ENCODE peak calls at places on chromosomes 3 and 15, in seven cellular contexts. U is head of caudate nucleus; S is AG08396; C is activated naive CD8-positive, alpha-beta T cell treated with anti-CD3 and anti-CD28 coated beads, Interleukin-2, amount 10 ng/mL, durations not matched to agents 7 days and 5 days; Z is MCF 10A; L is adrenal gland; H is endothelial cell. D is an unnamed sample.

GRCh38 chr3:182795383-182795782 is 2.1 kb downstream of the ATP11B start:
- DNase-seq in H (no peak), U (no peak), Z (peak; percentile 41), C (no peak), L (no peak), S (no peak), D (no peak)

GRCh38 chr15:65730560-65731172 is 61.4 kb downstream of the DENND4A start:
- DNase-seq in L (no peak), H (no peak), Z (peak; percentile 66), U (no peak), C (no peak), S (no peak), D (no peak)

GRCh38 chr3:115169808-115170207 is 22.7 kb upstream of the ZBTB20 start:
- DNase-seq in C (no peak), L (no peak), U (no peak), S (no peak), Z (no peak), H (no peak), D (no peak)

GRCh38 chr3:33125840-33126239 is 12.0 kb downstream of the CRTAP start:
- DNase-seq in L (no peak), U (no peak), Z (no peak), S (no peak), H (no peak), C (no peak), D (no peak)

GRCh38 chr15:88989578-88989977 is 76.4 kb upstream of the MFGE8 start:
- DNase-seq in U (no peak), S (peak; percentile 35), C (no peak), Z (no peak), L (no peak), H (no peak), D (no peak)

GRCh38 chr3:156554515-156554841 is 439 bp downstream of the SSR3 start:
- DNase-seq in Z (no peak), U (no peak), S (no peak), H (no peak), L (no peak), C (no peak), D (no peak)

GRCh38 chr15:98518823-98519561 is 129.3 kb upstream of the IGF1R start:
- DNase-seq in L (peak; percentile 66), Z (peak; percentile 80), U (peak; percentile 58), C (peak; percentile 38), S (peak; percentile 78), H (peak; percentile 47), D (peak; percentile 91)

GRCh38 chr15:53978248-53978906 is at the start of gene UNC13C:
- DNase-seq in C (no peak), H (peak; percentile 40), S (no peak), U (peak; percentile 68), Z (no peak), L (peak; percentile 4), D (no peak)

GRCh38 chr15:80991446-80991845 is 1.8 kb upstream of the MESD start:
- DNase-seq in H (no peak), L (peak; percentile 44), U (peak; percentile 62), C (no peak), Z (peak; percentile 16), S (peak; percentile 68), D (no peak)

GRCh38 chr3:43647331-43648166 is 25.7 kb upstream of the ANO10 start:
- DNase-seq in U (no peak), C (no peak), L (no peak), H (no peak), Z (no peak), S (no peak), D (no peak)

GRCh38 chr3:60610441-60611112 is 640.7 kb downstream of the FHIT start:
- DNase-seq in U (no peak), H (no peak), S (no peak), L (peak; percentile 62), Z (peak; percentile 98), C (no peak), D (peak; percentile 91)

GRCh38 chr15:78768531-78769408 is 42.5 kb downstream of the ADAMTS7 start:
- DNase-seq in Z (no peak), U (no peak), L (no peak), C (peak; percentile 26), S (no peak), H (no peak), D (no peak)

GRCh38 chr15:66233487-66234415 is 19.8 kb downstream of the MEGF11 start:
- DNase-seq in S (no peak), C (no peak), H (peak; percentile 38), L (peak; percentile 35), Z (peak; percentile 45), U (no peak), D (no peak)

GRCh38 chr3:36373661-36374060 is 6.6 kb upstream of the STAC start:
- DNase-seq in Z (no peak), H (no peak), C (no peak), L (no peak), S (no peak), U (no peak), D (no peak)

GRCh38 chr3:116148881-116149530 is 296.3 kb downstream of the LSAMP start:
- DNase-seq in H (no peak), Z (no peak), S (no peak), U (no peak), C (no peak), L (no peak), D (no peak)

GRCh38 chr15:73922186-73923151 is 3.8 kb upstream of the LOXL1 start:
- DNase-seq in U (no peak), Z (peak; percentile 21), S (peak; percentile 66), C (no peak), L (peak; percentile 24), H (no peak), D (no peak)

GRCh38 chr3:112061152-112061551 is 25.0 kb upstream of the C3orf52 start:
- DNase-seq in Z (no peak), C (no peak), L (no peak), H (no peak), S (peak; percentile 35), U (no peak), D (no peak)

GRCh38 chr15:95902606-95903005 is 427.9 kb upstream of the NR2F2 start:
- DNase-seq in U (no peak), C (no peak), Z (no peak), L (no peak), S (no peak), H (no peak), D (no peak)

GRCh38 chr3:89300976-89301375 is 193.6 kb downstream of the EPHA3 start:
- DNase-seq in L (no peak), S (no peak), Z (no peak), C (no peak), U (no peak), H (no peak), D (no peak)

GRCh38 chr3:131036986-131037385 is 10.3 kb downstream of the NEK11 start:
- DNase-seq in S (no peak), C (no peak), H (no peak), Z (no peak), L (no peak), U (no peak), D (no peak)

GRCh38 chr3:10390641-10391373 is 69.9 kb upstream of the SEC13 start:
- DNase-seq in U (no peak), S (no peak), H (no peak), Z (no peak), L (no peak), C (no peak), D (no peak)

GRCh38 chr3:195907730-195908438 is 467 bp downstream of the TNK2 start:
- DNase-seq in C (peak; percentile 75), Z (peak; percentile 40), H (no peak), S (peak; percentile 26), U (no peak), L (peak; percentile 69), D (no peak)

GRCh38 chr3:127953636-127954035 is 38.6 kb downstream of the KBTBD12 start:
- DNase-seq in Z (peak; percentile 44), H (no peak), L (no peak), S (no peak), C (no peak), U (no peak), D (no peak)

GRCh38 chr3:141994856-141995255 is 118.4 kb downstream of the ATP1B3 start:
- DNase-seq in C (no peak), S (no peak), H (no peak), L (no peak), Z (no peak), U (no peak), D (no peak)

GRCh38 chr3:72547183-72547582 is 301.1 kb downstream of the SHQ1 start:
- DNase-seq in C (no peak), H (no peak), U (no peak), L (peak; percentile 40), Z (no peak), S (no peak), D (no peak)

GRCh38 chr3:147816770-147817169 is 407.6 kb downstream of the ZIC1 start:
- DNase-seq in S (no peak), Z (no peak), H (no peak), U (no peak), C (no peak), L (peak; percentile 40), D (no peak)

GRCh38 chr3:124202754-124203153 is 210.8 kb upstream of the ROPN1 start:
- DNase-seq in H (no peak), L (peak; percentile 54), Z (no peak), C (no peak), S (no peak), U (peak; percentile 21), D (no peak)